ENCODE peak calls at places on chromosomes 2 and 18, in seven cellular contexts. D is uterus, R is left ventricle myocardium inferior, Y is Caco-2, I is Peyer's patch, N is stomach, V is tibial nerve. U is an unnamed sample.

GRCh38 chr2:21231985-21232384 is 108.2 kb downstream of the TDRD15 start:
- DNase-seq in I (no peak), N (no peak), D (no peak), V (no peak), R (no peak), Y (no peak), U (no peak)

GRCh38 chr2:99845291-99845690 is 297.1 kb downstream of the AFF3 start:
- DNase-seq in I (no peak), N (no peak), R (no peak), D (no peak), V (no peak), Y (no peak), U (no peak)

GRCh38 chr2:220569380-220569779 is 942.0 kb downstream of the SLC4A3 start:
- DNase-seq in I (no peak), N (no peak), R (no peak), D (no peak), V (no peak), Y (no peak), U (no peak)

GRCh38 chr2:168365094-168365621 is 90.9 kb upstream of the CERS6 start:
- DNase-seq in V (no peak), D (no peak), I (no peak), N (no peak), R (no peak), Y (no peak), U (no peak)

GRCh38 chr2:152166633-152167032 is 8.9 kb downstream of the STAM2 start:
- DNase-seq in N (no peak), V (no peak), I (no peak), D (no peak), Y (no peak), R (no peak), U (no peak)

GRCh38 chr18:13232060-13232917 is 13.7 kb downstream of the LDLRAD4 start:
- DNase-seq in V (no peak), N (no peak), D (no peak), R (peak; percentile 56), I (peak; percentile 43), Y (no peak), U (peak; percentile 73)

GRCh38 chr2:176234966-176235365 is 34.3 kb upstream of the MTX2 start:
- DNase-seq in D (no peak), V (no peak), I (no peak), Y (no peak), R (no peak), N (no peak), U (no peak)

GRCh38 chr2:146214394-146214929 is 1630.4 kb upstream of the ACVR2A start:
- DNase-seq in V (no peak), D (no peak), Y (no peak), I (no peak), R (no peak), N (no peak), U (no peak)

GRCh38 chr18:24560511-24560981 is 100.1 kb downstream of the HRH4 start:
- DNase-seq in N (no peak), V (no peak), I (no peak), R (no peak), Y (peak; percentile 57), D (no peak), U (no peak)

GRCh38 chr2:157244691-157245090 is 12.8 kb upstream of the GALNT5 start:
- DNase-seq in Y (no peak), D (no peak), I (no peak), R (no peak), V (no peak), N (no peak), U (no peak)

GRCh38 chr2:69119541-69119940 is 106.6 kb downstream of the ANTXR1 start:
- DNase-seq in I (no peak), D (no peak), Y (no peak), R (no peak), V (no peak), N (no peak), U (no peak)

GRCh38 chr2:241724975-241725870 is 9.2 kb upstream of the D2HGDH start:
- DNase-seq in Y (no peak), N (no peak), V (no peak), D (no peak), R (no peak), I (no peak), U (no peak)

GRCh38 chr2:10188211-10188610 is 65.7 kb downstream of the RRM2 start:
- DNase-seq in D (no peak), R (no peak), V (no peak), Y (peak; percentile 61), N (peak; percentile 51), I (no peak), U (no peak)

GRCh38 chr2:146940016-146940685 is 904.7 kb upstream of the ACVR2A start:
- DNase-seq in N (no peak), I (no peak), Y (no peak), D (no peak), V (no peak), R (no peak), U (no peak)

GRCh38 chr18:8081267-8081666 is 514.2 kb downstream of the PTPRM start:
- DNase-seq in D (no peak), R (no peak), Y (no peak), V (no peak), I (no peak), N (no peak), U (no peak)

GRCh38 chr18:42644729-42645131 is 470.8 kb downstream of the RIT2 start:
- DNase-seq in V (no peak), I (no peak), Y (peak; percentile 6), N (peak; percentile 61), R (no peak), D (no peak), U (no peak)

GRCh38 chr2:195533771-195534642 is 123.0 kb upstream of the SLC39A10 start:
- DNase-seq in Y (no peak), R (peak; percentile 29), V (peak; percentile 18), N (no peak), D (no peak), I (peak; percentile 67), U (peak; percentile 80)

GRCh38 chr2:108965540-108966299 is 23.3 kb downstream of the EDAR start:
- DNase-seq in R (no peak), N (no peak), I (no peak), Y (no peak), V (no peak), D (no peak), U (no peak)

GRCh38 chr2:136070913-136071312 is 47.0 kb downstream of the CXCR4 start:
- DNase-seq in R (no peak), N (no peak), Y (no peak), D (no peak), V (no peak), I (no peak), U (no peak)
- H3K4me1 ChIP-seq in R (no peaks in the 10 kb centered on the region), N (no peaks in the 10 kb centered on the region), Y (peaks cover 4% of the 10 kb centered on the region), D (no peaks in the 10 kb centered on the region), V (no peaks in the 10 kb centered on the region), I (no peaks in the 10 kb centered on the region), U (no peaks in the 10 kb centered on the region)

DNA sequence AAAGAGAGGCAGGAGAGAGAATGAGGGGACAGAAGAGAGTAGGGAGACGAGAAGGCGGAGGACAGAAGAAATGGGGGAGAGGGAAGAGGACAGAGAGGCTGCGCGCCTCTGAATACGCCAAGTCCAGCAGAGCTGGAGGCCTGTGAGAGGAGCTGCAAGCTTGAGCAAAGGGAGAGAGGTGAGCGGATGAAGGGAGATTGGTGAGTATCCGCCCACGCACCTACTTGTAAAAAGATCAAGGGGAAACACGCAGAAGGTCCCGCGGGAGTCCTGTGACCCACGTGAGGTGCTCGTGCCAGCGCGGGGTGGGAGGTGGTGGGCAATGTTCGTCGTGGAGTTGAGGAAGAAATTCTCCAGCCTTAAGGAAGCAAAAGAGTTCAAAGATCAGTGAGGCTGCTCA is 2.0 kb upstream of the NETO1 start:
- DNase-seq in V (no peak), D (no peak), I (no peak), Y (no peak), N (no peak), R (no peak), U (no peak)
- TF ChIP-seq CTCF in V (no peak), D (no peak), I (no peak), Y (no peak), N (no peak), R (no peak), U (no peak)

DNA sequence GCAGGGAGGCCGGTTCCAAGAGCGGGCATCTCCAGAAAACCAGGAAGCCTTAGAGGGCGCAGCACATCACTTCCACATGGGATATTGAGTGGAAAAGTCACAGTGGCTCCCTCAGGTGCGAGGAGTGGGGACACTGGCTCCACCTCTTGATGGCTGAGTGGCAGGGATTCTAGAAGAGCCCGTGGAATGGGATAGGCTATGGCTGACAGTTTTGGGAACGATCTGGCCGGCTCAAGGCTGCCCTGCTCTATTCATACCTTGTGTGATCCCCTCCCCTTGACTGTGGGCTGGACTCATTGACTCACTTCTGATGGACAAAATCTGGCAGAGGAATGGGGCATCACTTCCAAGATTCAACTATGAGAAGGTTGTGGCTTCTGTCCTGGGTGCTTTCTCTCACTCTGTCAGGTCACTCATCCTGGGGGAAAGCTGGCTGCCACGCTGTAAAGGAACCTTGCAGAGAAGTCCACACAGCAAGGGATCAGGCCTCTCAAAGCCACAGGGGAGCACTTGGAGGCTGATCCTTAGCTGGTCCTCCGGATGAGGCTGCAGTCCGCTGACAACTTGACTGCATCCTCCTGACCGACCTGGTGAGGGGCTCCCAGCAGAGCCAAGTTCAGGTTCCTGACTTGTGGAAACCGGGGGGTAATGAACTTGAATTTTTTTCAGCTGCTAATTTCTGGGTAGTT is 46.7 kb upstream of the HS6ST1 start:
- DNase-seq in V (no peak), I (peak; percentile 36), R (no peak), D (no peak), N (no peak), Y (no peak), U (no peak)
- H3K4me1 ChIP-seq in V (peaks cover 15% of the 10 kb centered on the region), I (no peaks in the 10 kb centered on the region), R (peaks cover 7% of the 10 kb centered on the region), D (no peaks in the 10 kb centered on the region), N (no peaks in the 10 kb centered on the region), Y (peaks cover 35% of the 10 kb centered on the region), U (peaks cover 14% of the 10 kb centered on the region)

GRCh38 chr2:26979761-26980160 is 9.3 kb downstream of the MAPRE3 start:
- DNase-seq in D (peak; percentile 60), R (no peak), N (no peak), Y (no peak), V (no peak), I (no peak), U (no peak)

GRCh38 chr2:26983746-26984145 is 13.3 kb downstream of the MAPRE3 start:
- DNase-seq in R (no peak), N (no peak), Y (no peak), V (no peak), I (no peak), D (no peak), U (no peak)

GRCh38 chr2:26980971-26981370 is 10.5 kb downstream of the MAPRE3 start:
- DNase-seq in Y (no peak), R (no peak), I (no peak), V (no peak), D (no peak), N (no peak), U (no peak)

GRCh38 chr2:26985807-26986206 is 15.4 kb downstream of the MAPRE3 start:
- DNase-seq in I (no peak), N (no peak), R (no peak), V (no peak), Y (no peak), D (no peak), U (no peak)

DNA sequence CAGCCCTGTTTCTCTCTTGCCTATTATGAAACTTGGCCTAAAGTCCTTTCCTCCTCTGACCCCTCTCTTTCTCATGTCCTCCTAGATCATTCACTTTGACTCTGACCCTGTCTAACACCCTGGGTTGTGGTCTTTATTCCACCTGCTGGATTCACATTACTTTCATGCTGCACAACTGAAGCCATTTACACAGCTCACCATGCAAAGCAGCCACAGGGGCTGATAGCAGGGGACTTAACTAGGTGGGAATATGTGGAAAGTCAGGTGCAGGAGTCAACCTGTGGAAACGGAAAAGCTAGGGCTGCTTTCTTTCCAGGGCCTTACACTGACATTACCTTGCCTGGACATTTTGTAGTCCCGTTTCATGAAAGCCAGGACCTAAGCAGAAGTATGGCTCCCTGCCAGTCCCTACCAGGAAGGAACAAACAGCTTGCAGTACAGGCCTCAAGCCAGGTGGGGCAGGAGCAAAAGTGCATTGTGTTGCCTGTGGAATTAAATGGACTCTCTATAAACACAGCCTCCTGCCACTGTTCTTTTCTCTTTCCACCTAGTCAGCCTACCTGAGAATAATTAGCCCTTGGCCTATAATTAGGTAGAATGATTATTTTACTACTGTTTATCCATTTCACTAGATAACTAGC is 11.8 kb downstream of the MAPRE3 start:
- DNase-seq in D (peak; percentile 76), R (peak; percentile 65), V (no peak), I (peak; percentile 85), N (peak; percentile 92), Y (peak; percentile 64), U (peak; percentile 70)
- TF ChIP-seq CTCF in D (peak; percentile 44), R (peak; percentile 64), V (peak; percentile 14), I (peak; percentile 69), N (peak; percentile 31), Y (peak; percentile 42), U (peak; percentile 20)